ENCODE peak calls at places on chromosomes 5 and 9, in eight cellular contexts. One of them, this sample, is unnamed.

GRCh38 chr5:9239071-9239470 is 306.8 kb downstream of the SEMA5A start:
- DNase-seq in cardiac muscle cell: peak; percentile 33
- DNase-seq in epithelial cell of proximal tubule: no peak
- DNase-seq in coronary artery: no peak
- DNase-seq in GM10248: no peak
- DNase-seq in mesothelial cell of epicardium: no peak
- DNase-seq in heart left ventricle: no peak
- DNase-seq in glutamatergic neuron: no peak
- DNase-seq in this sample: no peak

GRCh38 chr5:37886207-37886905 is 46.5 kb upstream of the GDNF start:
- DNase-seq in cardiac muscle cell: peak; percentile 29
- DNase-seq in epithelial cell of proximal tubule: no peak
- DNase-seq in coronary artery: no peak
- DNase-seq in GM10248: no peak
- DNase-seq in mesothelial cell of epicardium: no peak
- DNase-seq in heart left ventricle: no peak
- DNase-seq in glutamatergic neuron: no peak
- DNase-seq in this sample: no peak

GRCh38 chr9:84697494-84698114 is 28.1 kb downstream of the NTRK2 start:
- DNase-seq in cardiac muscle cell: peak; percentile 61
- DNase-seq in epithelial cell of proximal tubule: no peak
- DNase-seq in coronary artery: peak; percentile 78
- DNase-seq in GM10248: peak; percentile 69
- DNase-seq in mesothelial cell of epicardium: peak; percentile 37
- DNase-seq in heart left ventricle: peak; percentile 79
- DNase-seq in glutamatergic neuron: peak; percentile 80
- DNase-seq in this sample: peak; percentile 31

GRCh38 chr9:60545346-60546315 is 368.6 kb upstream of the SPATA31A5 start:
- DNase-seq in cardiac muscle cell: no peak
- DNase-seq in epithelial cell of proximal tubule: no peak
- DNase-seq in coronary artery: peak; percentile 55
- DNase-seq in GM10248: no peak
- DNase-seq in mesothelial cell of epicardium: no peak
- DNase-seq in heart left ventricle: no peak
- DNase-seq in glutamatergic neuron: no peak
- DNase-seq in this sample: no peak

GRCh38 chr9:131097948-131098278 is 1.6 kb downstream of the AIF1L start:
- DNase-seq in cardiac muscle cell: no peak
- DNase-seq in epithelial cell of proximal tubule: no peak
- DNase-seq in coronary artery: no peak
- DNase-seq in GM10248: no peak
- DNase-seq in mesothelial cell of epicardium: no peak
- DNase-seq in heart left ventricle: peak; percentile 85
- DNase-seq in glutamatergic neuron: no peak
- DNase-seq in this sample: no peak

GRCh38 chr9:133171161-133171955 is 7.6 kb upstream of the GBGT1 start:
- DNase-seq in cardiac muscle cell: no peak
- DNase-seq in epithelial cell of proximal tubule: no peak
- DNase-seq in coronary artery: no peak
- DNase-seq in GM10248: peak; percentile 19
- DNase-seq in mesothelial cell of epicardium: no peak
- DNase-seq in heart left ventricle: no peak
- DNase-seq in glutamatergic neuron: no peak
- DNase-seq in this sample: no peak

GRCh38 chr5:31948006-31948405 is 226.1 kb downstream of the GOLPH3 start:
- DNase-seq in cardiac muscle cell: no peak
- DNase-seq in epithelial cell of proximal tubule: no peak
- DNase-seq in coronary artery: no peak
- DNase-seq in GM10248: no peak
- DNase-seq in mesothelial cell of epicardium: no peak
- DNase-seq in heart left ventricle: no peak
- DNase-seq in glutamatergic neuron: no peak
- DNase-seq in this sample: no peak

GRCh38 chr9:131116281-131117101 is 8.9 kb upstream of the NUP214 start:
- DNase-seq in cardiac muscle cell: peak; percentile 15
- DNase-seq in epithelial cell of proximal tubule: no peak
- DNase-seq in coronary artery: no peak
- DNase-seq in GM10248: no peak
- DNase-seq in mesothelial cell of epicardium: no peak
- DNase-seq in heart left ventricle: no peak
- DNase-seq in glutamatergic neuron: no peak
- DNase-seq in this sample: no peak

GRCh38 chr9:107175039-107175438 is 108.0 kb upstream of the RAD23B start:
- DNase-seq in cardiac muscle cell: peak; percentile 71
- DNase-seq in epithelial cell of proximal tubule: no peak
- DNase-seq in coronary artery: no peak
- DNase-seq in GM10248: no peak
- DNase-seq in mesothelial cell of epicardium: no peak
- DNase-seq in heart left ventricle: peak; percentile 63
- DNase-seq in glutamatergic neuron: no peak
- DNase-seq in this sample: no peak

GRCh38 chr9:100027543-100027942 is 71.3 kb downstream of the ERP44 start:
- DNase-seq in cardiac muscle cell: no peak
- DNase-seq in epithelial cell of proximal tubule: no peak
- DNase-seq in coronary artery: no peak
- DNase-seq in GM10248: no peak
- DNase-seq in mesothelial cell of epicardium: no peak
- DNase-seq in heart left ventricle: no peak
- DNase-seq in glutamatergic neuron: no peak
- DNase-seq in this sample: no peak

GRCh38 chr9:124377985-124378384 is 37.3 kb downstream of the PSMB7 start:
- DNase-seq in cardiac muscle cell: no peak
- DNase-seq in epithelial cell of proximal tubule: no peak
- DNase-seq in coronary artery: no peak
- DNase-seq in GM10248: no peak
- DNase-seq in mesothelial cell of epicardium: no peak
- DNase-seq in heart left ventricle: no peak
- DNase-seq in glutamatergic neuron: no peak
- DNase-seq in this sample: no peak

GRCh38 chr9:129472651-129473102 is 148.2 kb downstream of the C9orf50 start:
- DNase-seq in cardiac muscle cell: no peak
- DNase-seq in epithelial cell of proximal tubule: no peak
- DNase-seq in coronary artery: no peak
- DNase-seq in GM10248: no peak
- DNase-seq in mesothelial cell of epicardium: no peak
- DNase-seq in heart left ventricle: no peak
- DNase-seq in glutamatergic neuron: no peak
- DNase-seq in this sample: no peak

GRCh38 chr9:114283551-114284111 is 39.3 kb upstream of the ORM1 start:
- DNase-seq in cardiac muscle cell: no peak
- DNase-seq in epithelial cell of proximal tubule: no peak
- DNase-seq in coronary artery: peak; percentile 67
- DNase-seq in GM10248: no peak
- DNase-seq in mesothelial cell of epicardium: no peak
- DNase-seq in heart left ventricle: peak; percentile 21
- DNase-seq in glutamatergic neuron: peak; percentile 10
- DNase-seq in this sample: peak; percentile 12

GRCh38 chr9:107248714-107249113 is 34.4 kb upstream of the RAD23B start:
- DNase-seq in cardiac muscle cell: no peak
- DNase-seq in epithelial cell of proximal tubule: no peak
- DNase-seq in coronary artery: no peak
- DNase-seq in GM10248: no peak
- DNase-seq in mesothelial cell of epicardium: no peak
- DNase-seq in heart left ventricle: no peak
- DNase-seq in glutamatergic neuron: no peak
- DNase-seq in this sample: no peak

DNA sequence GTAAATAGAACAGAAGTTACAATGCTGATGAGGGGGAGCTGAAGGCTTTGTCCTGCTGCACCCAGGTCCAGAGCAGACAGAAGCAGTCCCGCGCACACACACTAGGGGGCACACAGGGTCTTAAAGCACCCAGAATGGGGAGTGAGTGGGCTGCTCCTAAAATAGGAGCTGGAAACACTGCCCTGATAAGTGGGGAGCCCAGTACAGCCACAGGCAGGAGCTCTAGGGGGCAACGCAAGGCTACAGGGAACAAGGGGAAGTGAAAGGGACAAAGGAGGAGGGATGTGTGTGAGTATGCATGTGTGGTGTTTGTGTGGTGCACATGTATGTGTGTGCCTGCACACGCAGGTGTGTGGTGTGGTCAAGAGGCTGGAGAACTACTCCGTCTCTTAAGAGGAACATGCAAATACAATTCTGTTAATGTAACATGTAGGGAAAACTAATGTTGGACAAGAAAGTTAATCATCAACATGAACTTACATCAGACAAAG is 191.5 kb downstream of the ROR2 start:
- DNase-seq in cardiac muscle cell: peak; percentile 74
- DNase-seq in epithelial cell of proximal tubule: no peak
- DNase-seq in coronary artery: no peak
- DNase-seq in GM10248: peak; percentile 65
- DNase-seq in mesothelial cell of epicardium: no peak
- DNase-seq in heart left ventricle: no peak
- DNase-seq in glutamatergic neuron: peak; percentile 80
- DNase-seq in this sample: no peak
- TF ChIP-seq CTCF in cardiac muscle cell: peak; percentile 87
- TF ChIP-seq CTCF in epithelial cell of proximal tubule: peak; percentile 57
- TF ChIP-seq CTCF in coronary artery: no peak
- TF ChIP-seq CTCF in GM10248: peak; percentile 49
- TF ChIP-seq CTCF in mesothelial cell of epicardium: peak; percentile 50
- TF ChIP-seq CTCF in heart left ventricle: no peak
- TF ChIP-seq CTCF in glutamatergic neuron: peak; percentile 84
- TF ChIP-seq CTCF in this sample: no peak

DNA sequence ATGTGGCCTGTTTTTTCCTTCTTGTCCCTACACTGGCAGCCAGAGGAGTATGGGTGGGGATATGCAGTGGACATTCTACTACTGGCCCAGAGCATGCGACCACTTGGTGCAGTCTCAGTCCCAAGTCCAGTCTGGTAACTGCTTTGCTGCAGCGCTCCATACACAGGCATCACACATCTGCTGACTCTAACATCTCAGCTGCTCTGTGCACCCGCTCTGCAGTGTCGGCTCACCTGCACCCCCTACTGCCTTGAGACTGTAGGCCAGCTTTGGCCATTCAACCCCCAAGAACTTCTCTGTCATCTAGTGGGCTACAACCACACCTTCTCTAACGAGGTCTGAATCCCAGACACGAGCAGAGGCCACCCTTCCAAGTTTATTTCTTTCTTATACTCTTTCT is 46.4 kb upstream of the SLCO6A1 start:
- DNase-seq in cardiac muscle cell: peak; percentile 15
- DNase-seq in epithelial cell of proximal tubule: no peak
- DNase-seq in coronary artery: no peak
- DNase-seq in GM10248: no peak
- DNase-seq in mesothelial cell of epicardium: no peak
- DNase-seq in heart left ventricle: no peak
- DNase-seq in glutamatergic neuron: peak; percentile 71
- DNase-seq in this sample: no peak
- TF ChIP-seq CTCF in cardiac muscle cell: peak; percentile 39
- TF ChIP-seq CTCF in epithelial cell of proximal tubule: peak; percentile 85
- TF ChIP-seq CTCF in coronary artery: no peak
- TF ChIP-seq CTCF in GM10248: no peak
- TF ChIP-seq CTCF in mesothelial cell of epicardium: no peak
- TF ChIP-seq CTCF in heart left ventricle: no peak
- TF ChIP-seq CTCF in glutamatergic neuron: peak; percentile 56
- TF ChIP-seq CTCF in this sample: no peak

GRCh38 chr5:14109771-14110170 is 33.4 kb upstream of the TRIO start:
- DNase-seq in cardiac muscle cell: peak; percentile 40
- DNase-seq in epithelial cell of proximal tubule: no peak
- DNase-seq in coronary artery: no peak
- DNase-seq in GM10248: no peak
- DNase-seq in mesothelial cell of epicardium: no peak
- DNase-seq in heart left ventricle: no peak
- DNase-seq in glutamatergic neuron: no peak
- DNase-seq in this sample: no peak
- TF ChIP-seq CTCF in cardiac muscle cell: no peak
- TF ChIP-seq CTCF in epithelial cell of proximal tubule: no peak
- TF ChIP-seq CTCF in coronary artery: no peak
- TF ChIP-seq CTCF in GM10248: no peak
- TF ChIP-seq CTCF in mesothelial cell of epicardium: no peak
- TF ChIP-seq CTCF in heart left ventricle: no peak
- TF ChIP-seq CTCF in glutamatergic neuron: no peak
- TF ChIP-seq CTCF in this sample: no peak

GRCh38 chr5:55855509-55855908 is 4.4 kb downstream of the IL31RA start:
- DNase-seq in cardiac muscle cell: peak; percentile 47
- DNase-seq in epithelial cell of proximal tubule: no peak
- DNase-seq in coronary artery: no peak
- DNase-seq in GM10248: no peak
- DNase-seq in mesothelial cell of epicardium: no peak
- DNase-seq in heart left ventricle: no peak
- DNase-seq in glutamatergic neuron: no peak
- DNase-seq in this sample: no peak
- TF ChIP-seq CTCF in cardiac muscle cell: peak; percentile 18
- TF ChIP-seq CTCF in epithelial cell of proximal tubule: no peak
- TF ChIP-seq CTCF in coronary artery: no peak
- TF ChIP-seq CTCF in GM10248: no peak
- TF ChIP-seq CTCF in mesothelial cell of epicardium: no peak
- TF ChIP-seq CTCF in heart left ventricle: no peak
- TF ChIP-seq CTCF in glutamatergic neuron: no peak
- TF ChIP-seq CTCF in this sample: no peak

GRCh38 chr5:141155540-141156374 is 5.9 kb downstream of the PCDHB6 start:
- DNase-seq in cardiac muscle cell: no peak
- DNase-seq in epithelial cell of proximal tubule: no peak
- DNase-seq in coronary artery: no peak
- DNase-seq in GM10248: no peak
- DNase-seq in mesothelial cell of epicardium: no peak
- DNase-seq in heart left ventricle: no peak
- DNase-seq in glutamatergic neuron: peak; percentile 50
- DNase-seq in this sample: no peak
- TF ChIP-seq CTCF in cardiac muscle cell: no peak
- TF ChIP-seq CTCF in epithelial cell of proximal tubule: no peak
- TF ChIP-seq CTCF in coronary artery: no peak
- TF ChIP-seq CTCF in GM10248: no peak
- TF ChIP-seq CTCF in mesothelial cell of epicardium: peak; percentile 32
- TF ChIP-seq CTCF in heart left ventricle: no peak
- TF ChIP-seq CTCF in glutamatergic neuron: peak; percentile 59
- TF ChIP-seq CTCF in this sample: no peak

GRCh38 chr9:137007816-137008270 is 11.5 kb upstream of the CLIC3 start:
- DNase-seq in cardiac muscle cell: no peak
- DNase-seq in epithelial cell of proximal tubule: no peak
- DNase-seq in coronary artery: no peak
- DNase-seq in GM10248: no peak
- DNase-seq in mesothelial cell of epicardium: no peak
- DNase-seq in heart left ventricle: no peak
- DNase-seq in glutamatergic neuron: no peak
- DNase-seq in this sample: no peak

GRCh38 chr9:137007060-137007815 is 10.9 kb upstream of the CLIC3 start:
- DNase-seq in cardiac muscle cell: no peak
- DNase-seq in epithelial cell of proximal tubule: no peak
- DNase-seq in coronary artery: no peak
- DNase-seq in GM10248: no peak
- DNase-seq in mesothelial cell of epicardium: no peak
- DNase-seq in heart left ventricle: no peak
- DNase-seq in glutamatergic neuron: peak; percentile 56
- DNase-seq in this sample: no peak

GRCh38 chr9:137009217-137009616 is 12.8 kb upstream of the CLIC3 start:
- DNase-seq in cardiac muscle cell: no peak
- DNase-seq in epithelial cell of proximal tubule: no peak
- DNase-seq in coronary artery: no peak
- DNase-seq in GM10248: no peak
- DNase-seq in mesothelial cell of epicardium: no peak
- DNase-seq in heart left ventricle: no peak
- DNase-seq in glutamatergic neuron: no peak
- DNase-seq in this sample: no peak

GRCh38 chr9:137008312-137008711 is 11.9 kb upstream of the CLIC3 start:
- DNase-seq in cardiac muscle cell: no peak
- DNase-seq in epithelial cell of proximal tubule: no peak
- DNase-seq in coronary artery: no peak
- DNase-seq in GM10248: no peak
- DNase-seq in mesothelial cell of epicardium: no peak
- DNase-seq in heart left ventricle: no peak
- DNase-seq in glutamatergic neuron: no peak
- DNase-seq in this sample: no peak

GRCh38 chr9:137006116-137007003 is 10.0 kb upstream of the CLIC3 start:
- DNase-seq in cardiac muscle cell: peak; percentile 73
- DNase-seq in epithelial cell of proximal tubule: no peak
- DNase-seq in coronary artery: no peak
- DNase-seq in GM10248: no peak
- DNase-seq in mesothelial cell of epicardium: no peak
- DNase-seq in heart left ventricle: no peak
- DNase-seq in glutamatergic neuron: no peak
- DNase-seq in this sample: no peak
- TF ChIP-seq CTCF in cardiac muscle cell: no peak
- TF ChIP-seq CTCF in epithelial cell of proximal tubule: no peak
- TF ChIP-seq CTCF in coronary artery: no peak
- TF ChIP-seq CTCF in GM10248: no peak
- TF ChIP-seq CTCF in mesothelial cell of epicardium: no peak
- TF ChIP-seq CTCF in heart left ventricle: no peak
- TF ChIP-seq CTCF in glutamatergic neuron: no peak
- TF ChIP-seq CTCF in this sample: no peak

This sample was measured in omental fat pad.